ENCODE peak calls at places on chromosomes 4 and X, in four cellular contexts. T, I, V and H are unnamed samples.

GRCh38 chr4:336099-336892 is 1.3 kb upstream of the ZNF141 start:
- DNase-seq in T (no peak), I (no peak), V (no peak), H (no peak)

GRCh38 chr4:27084685-27085356 is 224.2 kb downstream of the STIM2 start:
- DNase-seq in T (no peak), I (peak), V (no peak), H (no peak)

GRCh38 chrX:14694631-14695030 is 165.3 kb downstream of the GLRA2 start:
- DNase-seq in T (no peak), I (no peak), V (no peak), H (no peak)

GRCh38 chr4:81021995-81022394 is 8.5 kb upstream of the BMP3 start:
- DNase-seq in T (no peak), I (no peak), V (no peak), H (no peak)

GRCh38 chr4:102684605-102685052 is 76.1 kb downstream of the MANBA start:
- DNase-seq in T (no peak), I (no peak), V (no peak), H (peak)

GRCh38 chr4:11312389-11312788 is 116.3 kb downstream of the HS3ST1 start:
- DNase-seq in T (no peak), I (no peak), V (no peak), H (no peak)

GRCh38 chr4:54800831-54801530 is 143.2 kb downstream of the KIT start:
- DNase-seq in T (no peak), I (no peak), V (no peak), H (no peak)

GRCh38 chr4:184693056-184693455 is 40.8 kb downstream of the CENPU start:
- DNase-seq in T (no peak), I (no peak), V (no peak), H (no peak)

GRCh38 chrX:79080131-79080530 is 64.4 kb upstream of the GPR174 start:
- DNase-seq in T (no peak), I (no peak), V (no peak), H (no peak)

GRCh38 chr4:118817178-118817930 is 18.6 kb downstream of the SEC24D start:
- DNase-seq in T (no peak), I (no peak), V (no peak), H (no peak)

GRCh38 chr4:21276046-21276445 is 575.8 kb downstream of the PACRGL start:
- DNase-seq in T (no peak), I (no peak), V (no peak), H (no peak)

GRCh38 chr4:183909187-183909586 is 4.1 kb downstream of the STOX2 start:
- DNase-seq in T (no peak), I (no peak), V (no peak), H (no peak)

GRCh38 chr4:123997736-123998449 is 601.3 kb downstream of the SPRY1 start:
- DNase-seq in T (no peak), I (no peak), V (no peak), H (no peak)

GRCh38 chrX:10085223-10085622 is 71.6 kb upstream of the CLCN4 start:
- DNase-seq in T (no peak), I (no peak), V (no peak), H (no peak)

GRCh38 chr4:8392591-8393190 is 47.8 kb downstream of the ACOX3 start:
- DNase-seq in T (no peak), I (no peak), V (no peak), H (no peak)

GRCh38 chr4:62522273-62522672 is 1322.1 kb downstream of the ADGRL3 start:
- DNase-seq in T (no peak), I (no peak), V (no peak), H (no peak)

GRCh38 chr4:157221895-157222763 is 1.6 kb downstream of the GRIA2 start:
- DNase-seq in T (no peak), I (no peak), V (no peak), H (no peak)